ENCODE peak calls at places on chromosomes 2 and 18, in six cellular contexts. One of them, this sample, is unnamed.

GRCh38 chr2:43080626-43081025 is 145.8 kb downstream of the ZFP36L2 start:
- DNase-seq in lung microvascular endothelial cell: no peak
- DNase-seq in activated CD4-positive, alpha-beta T cell treated with anti-CD3 and anti-CD28 coated beads, Interleukin-2, amount 10 ng/mL, durations not matched to agents 7 days and 5 days: no peak
- DNase-seq in HFFc6: no peak
- DNase-seq in NCI-H2171: no peak
- DNase-seq in Calu3: no peak
- DNase-seq in this sample: no peak

GRCh38 chr2:28391564-28392296 is 928 bp upstream of the FOSL2 start:
- DNase-seq in lung microvascular endothelial cell: peak
- DNase-seq in activated CD4-positive, alpha-beta T cell treated with anti-CD3 and anti-CD28 coated beads, Interleukin-2, amount 10 ng/mL, durations not matched to agents 7 days and 5 days: peak
- DNase-seq in HFFc6: peak
- DNase-seq in NCI-H2171: peak
- DNase-seq in Calu3: peak
- DNase-seq in this sample: peak

GRCh38 chr2:223056656-223057418 is 4.8 kb downstream of the KCNE4 start:
- DNase-seq in lung microvascular endothelial cell: no peak
- DNase-seq in activated CD4-positive, alpha-beta T cell treated with anti-CD3 and anti-CD28 coated beads, Interleukin-2, amount 10 ng/mL, durations not matched to agents 7 days and 5 days: no peak
- DNase-seq in HFFc6: no peak
- DNase-seq in NCI-H2171: no peak
- DNase-seq in Calu3: no peak
- DNase-seq in this sample: no peak

GRCh38 chr2:231294578-231295362 is 96.3 kb downstream of the ARMC9 start:
- DNase-seq in lung microvascular endothelial cell: no peak
- DNase-seq in activated CD4-positive, alpha-beta T cell treated with anti-CD3 and anti-CD28 coated beads, Interleukin-2, amount 10 ng/mL, durations not matched to agents 7 days and 5 days: no peak
- DNase-seq in HFFc6: no peak
- DNase-seq in NCI-H2171: no peak
- DNase-seq in Calu3: no peak
- DNase-seq in this sample: no peak

GRCh38 chr2:160657206-160657605 is 163.6 kb upstream of the RBMS1 start:
- DNase-seq in lung microvascular endothelial cell: no peak
- DNase-seq in activated CD4-positive, alpha-beta T cell treated with anti-CD3 and anti-CD28 coated beads, Interleukin-2, amount 10 ng/mL, durations not matched to agents 7 days and 5 days: no peak
- DNase-seq in HFFc6: no peak
- DNase-seq in NCI-H2171: no peak
- DNase-seq in Calu3: no peak
- DNase-seq in this sample: no peak

GRCh38 chr18:41126541-41127235 is 828.3 kb upstream of the PIK3C3 start:
- DNase-seq in lung microvascular endothelial cell: no peak
- DNase-seq in activated CD4-positive, alpha-beta T cell treated with anti-CD3 and anti-CD28 coated beads, Interleukin-2, amount 10 ng/mL, durations not matched to agents 7 days and 5 days: no peak
- DNase-seq in HFFc6: peak
- DNase-seq in NCI-H2171: no peak
- DNase-seq in Calu3: no peak
- DNase-seq in this sample: no peak

GRCh38 chr2:218369374-218369773 is 12.7 kb upstream of the SLC11A1 start:
- DNase-seq in lung microvascular endothelial cell: no peak
- DNase-seq in activated CD4-positive, alpha-beta T cell treated with anti-CD3 and anti-CD28 coated beads, Interleukin-2, amount 10 ng/mL, durations not matched to agents 7 days and 5 days: no peak
- DNase-seq in HFFc6: no peak
- DNase-seq in NCI-H2171: no peak
- DNase-seq in Calu3: no peak
- DNase-seq in this sample: no peak

GRCh38 chr2:25274868-25275574 is 66.7 kb downstream of the DNMT3A start:
- DNase-seq in lung microvascular endothelial cell: no peak
- DNase-seq in activated CD4-positive, alpha-beta T cell treated with anti-CD3 and anti-CD28 coated beads, Interleukin-2, amount 10 ng/mL, durations not matched to agents 7 days and 5 days: peak
- DNase-seq in HFFc6: no peak
- DNase-seq in NCI-H2171: no peak
- DNase-seq in Calu3: no peak
- DNase-seq in this sample: no peak

GRCh38 chr2:96353606-96354095 is 18.1 kb downstream of the NCAPH start:
- DNase-seq in lung microvascular endothelial cell: peak
- DNase-seq in activated CD4-positive, alpha-beta T cell treated with anti-CD3 and anti-CD28 coated beads, Interleukin-2, amount 10 ng/mL, durations not matched to agents 7 days and 5 days: no peak
- DNase-seq in HFFc6: no peak
- DNase-seq in NCI-H2171: no peak
- DNase-seq in Calu3: no peak
- DNase-seq in this sample: no peak

GRCh38 chr18:62877448-62878221 is 162.3 kb downstream of the PHLPP1 start:
- DNase-seq in lung microvascular endothelial cell: peak
- DNase-seq in activated CD4-positive, alpha-beta T cell treated with anti-CD3 and anti-CD28 coated beads, Interleukin-2, amount 10 ng/mL, durations not matched to agents 7 days and 5 days: no peak
- DNase-seq in HFFc6: no peak
- DNase-seq in NCI-H2171: no peak
- DNase-seq in Calu3: no peak
- DNase-seq in this sample: no peak

GRCh38 chr2:18423636-18424035 is 136.8 kb downstream of the RDH14 start:
- DNase-seq in lung microvascular endothelial cell: no peak
- DNase-seq in activated CD4-positive, alpha-beta T cell treated with anti-CD3 and anti-CD28 coated beads, Interleukin-2, amount 10 ng/mL, durations not matched to agents 7 days and 5 days: no peak
- DNase-seq in HFFc6: no peak
- DNase-seq in NCI-H2171: no peak
- DNase-seq in Calu3: no peak
- DNase-seq in this sample: no peak

GRCh38 chr2:3460161-3460560 is 59.2 kb downstream of the ADI1 start:
- DNase-seq in lung microvascular endothelial cell: no peak
- DNase-seq in activated CD4-positive, alpha-beta T cell treated with anti-CD3 and anti-CD28 coated beads, Interleukin-2, amount 10 ng/mL, durations not matched to agents 7 days and 5 days: no peak
- DNase-seq in HFFc6: no peak
- DNase-seq in NCI-H2171: no peak
- DNase-seq in Calu3: no peak
- DNase-seq in this sample: no peak

GRCh38 chr2:31193066-31193396 is 24.3 kb downstream of the CAPN14 start:
- DNase-seq in lung microvascular endothelial cell: no peak
- DNase-seq in activated CD4-positive, alpha-beta T cell treated with anti-CD3 and anti-CD28 coated beads, Interleukin-2, amount 10 ng/mL, durations not matched to agents 7 days and 5 days: no peak
- DNase-seq in HFFc6: no peak
- DNase-seq in NCI-H2171: no peak
- DNase-seq in Calu3: no peak
- DNase-seq in this sample: no peak

GRCh38 chr2:99662761-99663341 is 173.0 kb upstream of the REV1 start:
- DNase-seq in lung microvascular endothelial cell: peak
- DNase-seq in activated CD4-positive, alpha-beta T cell treated with anti-CD3 and anti-CD28 coated beads, Interleukin-2, amount 10 ng/mL, durations not matched to agents 7 days and 5 days: no peak
- DNase-seq in HFFc6: peak
- DNase-seq in NCI-H2171: peak
- DNase-seq in Calu3: peak
- DNase-seq in this sample: no peak

GRCh38 chr18:49398331-49398730 is 62.1 kb downstream of the DYM start:
- DNase-seq in lung microvascular endothelial cell: no peak
- DNase-seq in activated CD4-positive, alpha-beta T cell treated with anti-CD3 and anti-CD28 coated beads, Interleukin-2, amount 10 ng/mL, durations not matched to agents 7 days and 5 days: no peak
- DNase-seq in HFFc6: no peak
- DNase-seq in NCI-H2171: no peak
- DNase-seq in Calu3: no peak
- DNase-seq in this sample: no peak

GRCh38 chr2:567865-568638 is 109.2 kb downstream of the TMEM18 start:
- DNase-seq in lung microvascular endothelial cell: no peak
- DNase-seq in activated CD4-positive, alpha-beta T cell treated with anti-CD3 and anti-CD28 coated beads, Interleukin-2, amount 10 ng/mL, durations not matched to agents 7 days and 5 days: no peak
- DNase-seq in HFFc6: peak
- DNase-seq in NCI-H2171: no peak
- DNase-seq in Calu3: peak
- DNase-seq in this sample: no peak

GRCh38 chr2:16441431-16441830 is 224.2 kb downstream of the CYRIA start:
- DNase-seq in lung microvascular endothelial cell: no peak
- DNase-seq in activated CD4-positive, alpha-beta T cell treated with anti-CD3 and anti-CD28 coated beads, Interleukin-2, amount 10 ng/mL, durations not matched to agents 7 days and 5 days: no peak
- DNase-seq in HFFc6: no peak
- DNase-seq in NCI-H2171: no peak
- DNase-seq in Calu3: no peak
- DNase-seq in this sample: no peak

GRCh38 chr2:211514049-211514448 is 957.6 kb downstream of the CPS1 start:
- DNase-seq in lung microvascular endothelial cell: no peak
- DNase-seq in activated CD4-positive, alpha-beta T cell treated with anti-CD3 and anti-CD28 coated beads, Interleukin-2, amount 10 ng/mL, durations not matched to agents 7 days and 5 days: no peak
- DNase-seq in HFFc6: no peak
- DNase-seq in NCI-H2171: no peak
- DNase-seq in Calu3: no peak
- DNase-seq in this sample: no peak

GRCh38 chr2:127950264-127950663 is 64.5 kb upstream of the AMMECR1L start:
- DNase-seq in lung microvascular endothelial cell: no peak
- DNase-seq in activated CD4-positive, alpha-beta T cell treated with anti-CD3 and anti-CD28 coated beads, Interleukin-2, amount 10 ng/mL, durations not matched to agents 7 days and 5 days: no peak
- DNase-seq in HFFc6: no peak
- DNase-seq in NCI-H2171: no peak
- DNase-seq in Calu3: no peak
- DNase-seq in this sample: no peak

GRCh38 chr18:57631697-57632096 is 10.1 kb upstream of the NARS1 start:
- DNase-seq in lung microvascular endothelial cell: no peak
- DNase-seq in activated CD4-positive, alpha-beta T cell treated with anti-CD3 and anti-CD28 coated beads, Interleukin-2, amount 10 ng/mL, durations not matched to agents 7 days and 5 days: no peak
- DNase-seq in HFFc6: no peak
- DNase-seq in NCI-H2171: no peak
- DNase-seq in Calu3: no peak
- DNase-seq in this sample: peak

GRCh38 chr2:236342507-236342906 is 78.3 kb upstream of the ASB18 start:
- DNase-seq in lung microvascular endothelial cell: no peak
- DNase-seq in activated CD4-positive, alpha-beta T cell treated with anti-CD3 and anti-CD28 coated beads, Interleukin-2, amount 10 ng/mL, durations not matched to agents 7 days and 5 days: no peak
- DNase-seq in HFFc6: no peak
- DNase-seq in NCI-H2171: no peak
- DNase-seq in Calu3: no peak
- DNase-seq in this sample: no peak

GRCh38 chr2:69773201-69773600 is 31.3 kb downstream of the ANXA4 start:
- DNase-seq in lung microvascular endothelial cell: peak
- DNase-seq in activated CD4-positive, alpha-beta T cell treated with anti-CD3 and anti-CD28 coated beads, Interleukin-2, amount 10 ng/mL, durations not matched to agents 7 days and 5 days: no peak
- DNase-seq in HFFc6: peak
- DNase-seq in NCI-H2171: no peak
- DNase-seq in Calu3: no peak
- DNase-seq in this sample: peak

GRCh38 chr2:182593394-182593707 is 122.7 kb upstream of the DNAJC10 start:
- DNase-seq in lung microvascular endothelial cell: no peak
- DNase-seq in activated CD4-positive, alpha-beta T cell treated with anti-CD3 and anti-CD28 coated beads, Interleukin-2, amount 10 ng/mL, durations not matched to agents 7 days and 5 days: no peak
- DNase-seq in HFFc6: peak
- DNase-seq in NCI-H2171: no peak
- DNase-seq in Calu3: no peak
- DNase-seq in this sample: no peak

GRCh38 chr2:120238728-120239487 is 13.7 kb upstream of the RALB start:
- DNase-seq in lung microvascular endothelial cell: peak
- DNase-seq in activated CD4-positive, alpha-beta T cell treated with anti-CD3 and anti-CD28 coated beads, Interleukin-2, amount 10 ng/mL, durations not matched to agents 7 days and 5 days: no peak
- DNase-seq in HFFc6: peak
- DNase-seq in NCI-H2171: no peak
- DNase-seq in Calu3: peak
- DNase-seq in this sample: no peak

GRCh38 chr2:11355194-11356053 is 11.0 kb upstream of the ROCK2 start:
- DNase-seq in lung microvascular endothelial cell: no peak
- DNase-seq in activated CD4-positive, alpha-beta T cell treated with anti-CD3 and anti-CD28 coated beads, Interleukin-2, amount 10 ng/mL, durations not matched to agents 7 days and 5 days: no peak
- DNase-seq in HFFc6: no peak
- DNase-seq in NCI-H2171: no peak
- DNase-seq in Calu3: no peak
- DNase-seq in this sample: no peak

GRCh38 chr2:63614983-63615945 is 26.5 kb downstream of the MDH1 start:
- DNase-seq in lung microvascular endothelial cell: peak
- DNase-seq in activated CD4-positive, alpha-beta T cell treated with anti-CD3 and anti-CD28 coated beads, Interleukin-2, amount 10 ng/mL, durations not matched to agents 7 days and 5 days: no peak
- DNase-seq in HFFc6: peak
- DNase-seq in NCI-H2171: no peak
- DNase-seq in Calu3: no peak
- DNase-seq in this sample: no peak

GRCh38 chr2:197310271-197310939 is at the start of gene ANKRD44:
- DNase-seq in lung microvascular endothelial cell: peak
- DNase-seq in activated CD4-positive, alpha-beta T cell treated with anti-CD3 and anti-CD28 coated beads, Interleukin-2, amount 10 ng/mL, durations not matched to agents 7 days and 5 days: peak
- DNase-seq in HFFc6: peak
- DNase-seq in NCI-H2171: peak
- DNase-seq in Calu3: peak
- DNase-seq in this sample: peak

GRCh38 chr2:80326214-80326613 is 21.7 kb upstream of the LRRTM1 start:
- DNase-seq in lung microvascular endothelial cell: peak
- DNase-seq in activated CD4-positive, alpha-beta T cell treated with anti-CD3 and anti-CD28 coated beads, Interleukin-2, amount 10 ng/mL, durations not matched to agents 7 days and 5 days: no peak
- DNase-seq in HFFc6: peak
- DNase-seq in NCI-H2171: peak
- DNase-seq in Calu3: no peak
- DNase-seq in this sample: no peak

GRCh38 chr2:111048856-111049551 is 71.7 kb upstream of the BCL2L11 start:
- DNase-seq in lung microvascular endothelial cell: no peak
- DNase-seq in activated CD4-positive, alpha-beta T cell treated with anti-CD3 and anti-CD28 coated beads, Interleukin-2, amount 10 ng/mL, durations not matched to agents 7 days and 5 days: no peak
- DNase-seq in HFFc6: no peak
- DNase-seq in NCI-H2171: no peak
- DNase-seq in Calu3: no peak
- DNase-seq in this sample: no peak

GRCh38 chr2:232367591-232368233 is 10.8 kb upstream of the ALPP start:
- DNase-seq in lung microvascular endothelial cell: no peak
- DNase-seq in activated CD4-positive, alpha-beta T cell treated with anti-CD3 and anti-CD28 coated beads, Interleukin-2, amount 10 ng/mL, durations not matched to agents 7 days and 5 days: no peak
- DNase-seq in HFFc6: no peak
- DNase-seq in NCI-H2171: no peak
- DNase-seq in Calu3: no peak
- DNase-seq in this sample: no peak

GRCh38 chr2:26144953-26145680 is 27.8 kb upstream of the GAREM2 start:
- DNase-seq in lung microvascular endothelial cell: peak
- DNase-seq in activated CD4-positive, alpha-beta T cell treated with anti-CD3 and anti-CD28 coated beads, Interleukin-2, amount 10 ng/mL, durations not matched to agents 7 days and 5 days: peak
- DNase-seq in HFFc6: peak
- DNase-seq in NCI-H2171: peak
- DNase-seq in Calu3: peak
- DNase-seq in this sample: peak

GRCh38 chr2:234435836-234436481 is 60.9 kb downstream of the ARL4C start:
- DNase-seq in lung microvascular endothelial cell: peak
- DNase-seq in activated CD4-positive, alpha-beta T cell treated with anti-CD3 and anti-CD28 coated beads, Interleukin-2, amount 10 ng/mL, durations not matched to agents 7 days and 5 days: no peak
- DNase-seq in HFFc6: no peak
- DNase-seq in NCI-H2171: no peak
- DNase-seq in Calu3: no peak
- DNase-seq in this sample: no peak

GRCh38 chr2:241216211-241216761 is 27.8 kb downstream of the ANO7 start:
- DNase-seq in lung microvascular endothelial cell: no peak
- DNase-seq in activated CD4-positive, alpha-beta T cell treated with anti-CD3 and anti-CD28 coated beads, Interleukin-2, amount 10 ng/mL, durations not matched to agents 7 days and 5 days: no peak
- DNase-seq in HFFc6: no peak
- DNase-seq in NCI-H2171: no peak
- DNase-seq in Calu3: no peak
- DNase-seq in this sample: no peak

GRCh38 chr18:45320724-45321123 is 294.6 kb upstream of the SLC14A2 start:
- DNase-seq in lung microvascular endothelial cell: no peak
- DNase-seq in activated CD4-positive, alpha-beta T cell treated with anti-CD3 and anti-CD28 coated beads, Interleukin-2, amount 10 ng/mL, durations not matched to agents 7 days and 5 days: no peak
- DNase-seq in HFFc6: no peak
- DNase-seq in NCI-H2171: no peak
- DNase-seq in Calu3: no peak
- DNase-seq in this sample: peak

GRCh38 chr2:239022437-239023260 is 174.8 kb downstream of the TWIST2 start:
- DNase-seq in lung microvascular endothelial cell: no peak
- DNase-seq in activated CD4-positive, alpha-beta T cell treated with anti-CD3 and anti-CD28 coated beads, Interleukin-2, amount 10 ng/mL, durations not matched to agents 7 days and 5 days: no peak
- DNase-seq in HFFc6: peak
- DNase-seq in NCI-H2171: no peak
- DNase-seq in Calu3: no peak
- DNase-seq in this sample: no peak

GRCh38 chr2:224612581-224612980 is 27.4 kb upstream of the CUL3 start:
- DNase-seq in lung microvascular endothelial cell: no peak
- DNase-seq in activated CD4-positive, alpha-beta T cell treated with anti-CD3 and anti-CD28 coated beads, Interleukin-2, amount 10 ng/mL, durations not matched to agents 7 days and 5 days: no peak
- DNase-seq in HFFc6: no peak
- DNase-seq in NCI-H2171: no peak
- DNase-seq in Calu3: no peak
- DNase-seq in this sample: no peak

GRCh38 chr18:44741070-44741469 is 60.4 kb downstream of the SETBP1 start:
- DNase-seq in lung microvascular endothelial cell: no peak
- DNase-seq in activated CD4-positive, alpha-beta T cell treated with anti-CD3 and anti-CD28 coated beads, Interleukin-2, amount 10 ng/mL, durations not matched to agents 7 days and 5 days: no peak
- DNase-seq in HFFc6: no peak
- DNase-seq in NCI-H2171: no peak
- DNase-seq in Calu3: no peak
- DNase-seq in this sample: no peak

GRCh38 chr2:240922234-240922981 is 16.3 kb downstream of the CROCC2 start:
- DNase-seq in lung microvascular endothelial cell: no peak
- DNase-seq in activated CD4-positive, alpha-beta T cell treated with anti-CD3 and anti-CD28 coated beads, Interleukin-2, amount 10 ng/mL, durations not matched to agents 7 days and 5 days: no peak
- DNase-seq in HFFc6: no peak
- DNase-seq in NCI-H2171: no peak
- DNase-seq in Calu3: no peak
- DNase-seq in this sample: no peak

This sample was measured in erythroblast.